ENCODE peak calls at places on chromosomes 2 and 18, in four cellular contexts. R is fibroblast of pulmonary artery, Z is nephron progenitor cell, X is left ventricle myocardium inferior. G is an unnamed sample.

GRCh38 chr2:169741-170140 is 94.1 kb downstream of the SH3YL1 start:
- DNase-seq in R (no peak), Z (no peak), X (no peak), G (no peak)

GRCh38 chr2:20186078-20186854 is 38.7 kb downstream of the SDC1 start:
- DNase-seq in R (no peak), Z (no peak), X (no peak), G (no peak)

GRCh38 chr2:241977557-241978300 is 108.2 kb downstream of the RTP5 start:
- DNase-seq in R (no peak), Z (no peak), X (no peak), G (no peak)

GRCh38 chr2:20551231-20551944 is 99.5 kb downstream of the HS1BP3 start:
- DNase-seq in R (no peak), Z (no peak), X (no peak), G (no peak)

GRCh38 chr2:178306351-178307073 is 112.2 kb downstream of the OSBPL6 start:
- DNase-seq in R (peak), Z (peak), X (no peak), G (peak)

GRCh38 chr2:107687087-107687486 is 139.6 kb upstream of the RGPD4 start:
- DNase-seq in R (no peak), Z (no peak), X (no peak), G (no peak)

GRCh38 chr2:14363976-14364375 is 268.5 kb upstream of the LRATD1 start:
- DNase-seq in R (no peak), Z (no peak), X (no peak), G (peak)

GRCh38 chr2:71934320-71934593 is 213.4 kb downstream of the CYP26B1 start:
- DNase-seq in R (no peak), Z (no peak), X (no peak), G (no peak)

DNA sequence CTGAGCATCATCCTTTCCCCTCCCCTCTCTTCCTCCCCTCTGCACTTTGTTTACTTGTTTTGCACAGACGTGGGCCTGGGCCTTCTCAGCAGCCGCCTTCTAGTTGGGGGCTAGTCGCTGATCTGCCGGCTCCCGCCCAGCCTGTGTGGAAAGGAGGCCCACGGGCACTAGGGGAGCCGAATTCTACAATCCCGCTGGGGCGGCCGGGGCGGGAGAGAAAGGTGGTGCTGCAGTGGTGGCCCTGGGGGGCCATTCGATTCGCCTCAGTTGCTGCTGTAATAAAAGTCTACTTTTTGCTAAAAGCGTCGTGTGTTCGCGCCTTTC is 261 bp upstream of the KRTCAP3 start:
- DNase-seq in R (no peak), Z (no peak), X (no peak), G (no peak)
- TF ChIP-seq CTCF in R (no peak), Z (peak), X (peak), G (no peak)

GRCh38 chr18:13530879-13531387 is 195.4 kb downstream of the FAM210A start:
- DNase-seq in R (peak), Z (peak), X (peak), G (peak)
- TF ChIP-seq CTCF in R (peak), Z (no peak), X (peak), G (no peak)

DNA sequence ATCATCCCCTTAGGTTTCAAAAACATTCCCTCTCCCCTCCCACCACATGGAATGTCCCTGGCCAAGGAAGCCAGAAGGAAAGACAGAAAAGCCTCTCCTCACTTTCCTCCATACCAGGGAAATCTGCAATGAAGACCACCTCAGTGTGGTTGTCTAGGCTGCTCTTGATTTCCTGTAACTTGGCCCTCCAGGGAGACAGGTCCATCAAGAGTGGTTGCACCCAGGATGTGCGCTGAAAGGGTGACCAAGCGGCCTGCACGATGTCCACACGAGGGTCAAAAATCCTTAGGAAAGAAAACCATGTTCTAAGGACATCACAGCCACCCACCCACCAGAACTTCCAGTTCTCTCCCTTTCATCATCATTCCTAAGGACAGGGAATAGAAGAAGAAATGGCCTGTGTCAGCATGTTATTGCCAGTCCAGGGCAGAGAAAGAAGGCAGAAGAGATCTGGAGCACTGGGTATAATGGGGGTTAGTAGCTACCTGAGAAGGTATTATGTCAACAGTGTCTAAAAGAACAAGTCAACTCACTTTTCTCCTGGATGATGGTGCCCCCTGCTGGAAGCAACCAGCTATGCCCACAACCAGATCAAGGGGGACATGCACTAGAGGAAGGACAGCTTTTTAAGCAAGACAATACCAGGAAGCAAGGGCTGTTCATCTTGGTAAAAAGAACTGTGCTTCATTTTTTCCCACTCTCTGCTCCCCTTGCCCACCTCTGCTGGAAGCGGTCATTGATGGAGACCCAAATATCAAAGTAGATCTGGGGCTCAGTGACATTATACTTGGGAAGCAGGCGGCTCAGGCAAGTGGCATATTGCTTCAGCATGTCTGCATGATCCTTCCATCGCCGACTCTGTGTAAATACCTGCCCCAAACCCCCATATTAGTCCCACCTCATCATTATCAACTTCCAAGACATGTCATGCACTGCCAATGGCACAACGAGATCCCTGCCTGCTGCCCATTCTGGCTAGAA is 9.3 kb downstream of the GGCX start:
- DNase-seq in R (peak), Z (peak), X (peak), G (peak)
- TF ChIP-seq CTCF in R (peak), Z (peak), X (peak), G (peak)

DNA sequence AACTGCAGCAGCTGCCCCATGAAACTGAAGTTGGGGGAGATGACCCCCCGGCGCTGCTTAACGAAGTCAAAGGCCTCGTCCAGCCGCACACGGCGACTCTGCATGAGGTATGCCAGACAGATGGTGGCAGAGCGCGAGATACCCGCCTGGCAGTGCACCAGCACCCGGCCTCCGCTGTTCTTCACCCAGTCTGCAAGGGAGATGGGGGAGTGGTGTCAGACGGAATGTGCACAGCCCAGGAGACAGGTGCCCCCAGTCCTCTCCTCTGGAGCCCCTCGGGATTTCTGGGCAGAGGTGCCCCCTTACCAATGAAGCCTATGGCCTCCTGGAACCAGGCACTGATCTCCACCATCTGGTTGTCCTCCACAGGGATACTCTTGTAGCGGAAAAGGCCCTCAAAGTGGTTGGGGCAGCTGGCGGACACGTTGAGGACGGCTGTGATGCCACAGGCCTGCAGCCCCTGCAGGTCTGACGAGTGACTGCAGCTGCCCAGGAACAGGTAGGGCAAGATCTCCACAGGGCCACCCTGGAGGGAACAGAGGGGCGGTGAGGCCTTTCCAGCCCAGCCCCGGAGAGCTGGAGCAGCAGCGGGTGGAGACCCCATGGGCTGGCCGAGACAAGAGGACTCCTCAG is 1.3 kb downstream of the DUSP2 start:
- DNase-seq in R (no peak), Z (no peak), X (no peak), G (peak)
- TF ChIP-seq CTCF in R (no peak), Z (peak), X (no peak), G (no peak)

GRCh38 chr2:171541202-171541884 is 19.1 kb downstream of the CYBRD1 start:
- DNase-seq in R (no peak), Z (no peak), X (no peak), G (peak)
- TF ChIP-seq CTCF in R (peak), Z (peak), X (peak), G (peak)

DNA sequence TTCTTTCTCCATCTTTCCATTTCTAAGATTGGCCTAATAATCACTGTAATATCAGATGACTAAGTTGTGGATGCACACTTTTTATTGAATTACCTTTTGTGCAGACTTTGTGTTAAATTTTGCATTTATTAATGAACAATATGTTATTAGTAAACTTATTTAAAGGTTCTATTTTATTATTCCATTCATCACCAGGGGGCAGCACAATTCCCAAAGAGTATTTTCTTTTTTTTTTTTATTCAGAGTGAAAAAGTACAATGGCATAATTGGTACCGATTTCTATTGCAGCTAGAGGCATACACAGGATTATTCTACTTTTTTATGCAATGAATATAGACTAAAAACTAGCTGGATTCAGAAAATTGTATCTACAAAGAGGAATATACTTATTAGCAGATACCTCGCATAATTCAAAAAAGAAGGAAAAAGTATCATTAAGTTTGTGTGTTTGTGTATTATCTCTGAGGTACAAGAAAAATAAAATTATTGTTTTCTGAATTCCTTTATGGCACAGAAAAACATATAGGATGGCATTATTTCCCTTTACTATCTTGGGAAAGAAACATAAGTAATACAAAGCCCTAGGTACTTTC is 390.6 kb downstream of the ERBB4 start:
- DNase-seq in R (peak), Z (no peak), X (no peak), G (peak)
- TF ChIP-seq CTCF in R (peak), Z (peak), X (peak), G (peak)

GRCh38 chr18:5890606-5891360 is 4.5 kb downstream of the TMEM200C start:
- DNase-seq in R (peak), Z (peak), X (peak), G (no peak)
- TF ChIP-seq CTCF in R (no peak), Z (no peak), X (peak), G (no peak)

GRCh38 chr2:128389521-128389920 is 70.9 kb upstream of the HS6ST1 start:
- DNase-seq in R (no peak), Z (no peak), X (no peak), G (no peak)
- TF ChIP-seq CTCF in R (no peak), Z (no peak), X (no peak), G (no peak)

DNA sequence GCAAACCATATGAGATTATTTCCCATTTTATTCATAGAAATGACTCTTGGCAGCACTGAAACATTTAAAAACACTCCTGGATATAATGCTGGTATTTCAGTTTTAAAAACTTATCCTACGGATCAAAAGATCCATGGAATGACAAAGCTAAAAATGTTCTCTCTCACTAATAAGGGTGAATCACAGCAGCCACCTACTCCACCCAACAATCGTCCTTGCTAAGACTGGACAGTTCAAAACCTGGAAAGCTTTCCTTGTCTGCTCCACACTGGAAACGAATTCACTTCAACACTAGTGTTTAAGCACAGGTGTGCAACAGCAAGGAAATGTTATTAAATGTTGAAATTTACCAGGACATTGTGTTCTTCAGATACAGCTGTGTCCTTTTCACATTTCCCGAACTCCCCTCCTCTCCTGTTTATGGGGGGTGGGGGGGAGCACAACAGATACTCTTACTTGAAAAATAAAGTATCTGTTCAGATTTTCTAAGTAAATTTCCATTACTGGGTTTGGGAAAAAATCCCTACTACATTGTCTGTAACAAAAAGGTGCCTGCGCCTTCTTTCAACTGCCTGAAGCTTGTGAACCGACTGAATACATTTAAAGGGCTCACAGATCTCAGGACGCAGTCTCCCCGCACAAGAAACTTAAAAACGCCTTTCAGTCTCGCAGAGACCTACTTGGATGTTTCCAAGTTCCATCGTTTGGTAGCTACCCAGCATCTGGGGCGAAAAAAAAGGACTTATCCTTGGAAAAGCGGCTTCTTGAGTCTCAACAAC is 1.4 kb downstream of the YWHAQ start:
- DNase-seq in R (peak), Z (no peak), X (no peak), G (peak)
- TF ChIP-seq CTCF in R (no peak), Z (no peak), X (no peak), G (no peak)

G was measured in MCF 10A.